ENCODE peak calls at places on chromosomes 2 and 18, in five cellular contexts. One of them, this sample, is unnamed.

GRCh38 chr2:181468857-181469256 is 11.7 kb downstream of the ITGA4 start:
- DNase-seq in astrocyte of the spinal cord: no peak
- DNase-seq in AG09309: no peak
- DNase-seq in spleen: no peak
- DNase-seq in GM12864: no peak
- DNase-seq in this sample: no peak

GRCh38 chr2:15649556-15650255 is 58.0 kb downstream of the DDX1 start:
- DNase-seq in astrocyte of the spinal cord: no peak
- DNase-seq in AG09309: no peak
- DNase-seq in spleen: no peak
- DNase-seq in GM12864: no peak
- DNase-seq in this sample: no peak

GRCh38 chr18:9068346-9068745 is 34.2 kb upstream of the NDUFV2 start:
- DNase-seq in astrocyte of the spinal cord: no peak
- DNase-seq in AG09309: no peak
- DNase-seq in spleen: no peak
- DNase-seq in GM12864: no peak
- DNase-seq in this sample: peak

GRCh38 chr2:240451108-240451611 is 15.7 kb downstream of the GPC1 start:
- DNase-seq in astrocyte of the spinal cord: no peak
- DNase-seq in AG09309: no peak
- DNase-seq in spleen: peak
- DNase-seq in GM12864: no peak
- DNase-seq in this sample: no peak

GRCh38 chr2:96167407-96168013 is 22.3 kb upstream of the DUSP2 start:
- DNase-seq in astrocyte of the spinal cord: no peak
- DNase-seq in AG09309: no peak
- DNase-seq in spleen: no peak
- DNase-seq in GM12864: no peak
- DNase-seq in this sample: no peak

GRCh38 chr2:230893338-230893737 is 28.6 kb downstream of the ITM2C start:
- DNase-seq in astrocyte of the spinal cord: no peak
- DNase-seq in AG09309: no peak
- DNase-seq in spleen: peak
- DNase-seq in GM12864: no peak
- DNase-seq in this sample: no peak

GRCh38 chr2:54279385-54279784 is 23.4 kb upstream of the TSPYL6 start:
- DNase-seq in astrocyte of the spinal cord: no peak
- DNase-seq in AG09309: no peak
- DNase-seq in spleen: no peak
- DNase-seq in GM12864: no peak
- DNase-seq in this sample: no peak

GRCh38 chr18:77702686-77703085 is 453.0 kb downstream of the GALR1 start:
- DNase-seq in astrocyte of the spinal cord: peak
- DNase-seq in AG09309: no peak
- DNase-seq in spleen: no peak
- DNase-seq in GM12864: no peak
- DNase-seq in this sample: peak

GRCh38 chr2:216139884-216140283 is 30.7 kb downstream of the XRCC5 start:
- DNase-seq in astrocyte of the spinal cord: no peak
- DNase-seq in AG09309: no peak
- DNase-seq in spleen: no peak
- DNase-seq in GM12864: no peak
- DNase-seq in this sample: peak

GRCh38 chr2:90207454-90208058 is 1516.1 kb downstream of the RPIA start:
- DNase-seq in astrocyte of the spinal cord: no peak
- DNase-seq in AG09309: no peak
- DNase-seq in spleen: no peak
- DNase-seq in GM12864: no peak
- DNase-seq in this sample: peak

GRCh38 chr2:36700311-36700710 is 3.8 kb downstream of the VIT start:
- DNase-seq in astrocyte of the spinal cord: no peak
- DNase-seq in AG09309: no peak
- DNase-seq in spleen: no peak
- DNase-seq in GM12864: no peak
- DNase-seq in this sample: no peak

GRCh38 chr2:165371356-165371755 is 98.1 kb upstream of the CSRNP3 start:
- DNase-seq in astrocyte of the spinal cord: no peak
- DNase-seq in AG09309: no peak
- DNase-seq in spleen: no peak
- DNase-seq in GM12864: no peak
- DNase-seq in this sample: no peak

GRCh38 chr2:4278392-4278791 is 575.0 kb downstream of the DCDC2C start:
- DNase-seq in astrocyte of the spinal cord: no peak
- DNase-seq in AG09309: no peak
- DNase-seq in spleen: no peak
- DNase-seq in GM12864: no peak
- DNase-seq in this sample: no peak

GRCh38 chr2:10915236-10915635 is 3.5 kb downstream of the KCNF1 start:
- DNase-seq in astrocyte of the spinal cord: no peak
- DNase-seq in AG09309: no peak
- DNase-seq in spleen: no peak
- DNase-seq in GM12864: no peak
- DNase-seq in this sample: no peak

GRCh38 chr2:145845207-145845894 is 1325.4 kb upstream of the ZEB2 start:
- DNase-seq in astrocyte of the spinal cord: no peak
- DNase-seq in AG09309: no peak
- DNase-seq in spleen: no peak
- DNase-seq in GM12864: no peak
- DNase-seq in this sample: peak

GRCh38 chr2:65299246-65299645 is 71.6 kb downstream of the ACTR2 start:
- DNase-seq in astrocyte of the spinal cord: no peak
- DNase-seq in AG09309: no peak
- DNase-seq in spleen: no peak
- DNase-seq in GM12864: no peak
- DNase-seq in this sample: peak

GRCh38 chr2:126657146-126657635 is 1.2 kb downstream of the GYPC start:
- DNase-seq in astrocyte of the spinal cord: peak
- DNase-seq in AG09309: peak
- DNase-seq in spleen: peak
- DNase-seq in GM12864: no peak
- DNase-seq in this sample: peak

GRCh38 chr2:203077458-203077857 is 62.8 kb downstream of the NBEAL1 start:
- DNase-seq in astrocyte of the spinal cord: peak
- DNase-seq in AG09309: peak
- DNase-seq in spleen: no peak
- DNase-seq in GM12864: no peak
- DNase-seq in this sample: peak

GRCh38 chr2:202588647-202589581 is 45.9 kb upstream of the FAM117B start:
- DNase-seq in astrocyte of the spinal cord: peak
- DNase-seq in AG09309: no peak
- DNase-seq in spleen: peak
- DNase-seq in GM12864: peak
- DNase-seq in this sample: peak

GRCh38 chr2:130754811-130755210 is 529 bp upstream of the AMER3 start:
- DNase-seq in astrocyte of the spinal cord: no peak
- DNase-seq in AG09309: no peak
- DNase-seq in spleen: no peak
- DNase-seq in GM12864: no peak
- DNase-seq in this sample: no peak

GRCh38 chr2:73111300-73112025 is 1.3 kb downstream of the RAB11FIP5 start:
- DNase-seq in astrocyte of the spinal cord: peak
- DNase-seq in AG09309: no peak
- DNase-seq in spleen: peak
- DNase-seq in GM12864: no peak
- DNase-seq in this sample: peak

GRCh38 chr18:60018801-60019462 is 119.1 kb downstream of the PMAIP1 start:
- DNase-seq in astrocyte of the spinal cord: peak
- DNase-seq in AG09309: no peak
- DNase-seq in spleen: no peak
- DNase-seq in GM12864: no peak
- DNase-seq in this sample: peak

GRCh38 chr2:18104583-18105224 is 226.2 kb downstream of the KCNS3 start:
- DNase-seq in astrocyte of the spinal cord: no peak
- DNase-seq in AG09309: no peak
- DNase-seq in spleen: no peak
- DNase-seq in GM12864: no peak
- DNase-seq in this sample: no peak

GRCh38 chr2:235268535-235268934 is 225.3 kb upstream of the AGAP1 start:
- DNase-seq in astrocyte of the spinal cord: peak
- DNase-seq in AG09309: no peak
- DNase-seq in spleen: no peak
- DNase-seq in GM12864: no peak
- DNase-seq in this sample: no peak

GRCh38 chr2:30252723-30253688 is 21.7 kb downstream of the LBH start:
- DNase-seq in astrocyte of the spinal cord: peak
- DNase-seq in AG09309: peak
- DNase-seq in spleen: no peak
- DNase-seq in GM12864: no peak
- DNase-seq in this sample: peak

GRCh38 chr2:141021611-141022010 is 1109.2 kb downstream of the LRP1B start:
- DNase-seq in astrocyte of the spinal cord: no peak
- DNase-seq in AG09309: no peak
- DNase-seq in spleen: no peak
- DNase-seq in GM12864: no peak
- DNase-seq in this sample: peak

GRCh38 chr2:175205523-175205922 is 24.0 kb upstream of the ATP5MC3 start:
- DNase-seq in astrocyte of the spinal cord: peak
- DNase-seq in AG09309: no peak
- DNase-seq in spleen: no peak
- DNase-seq in GM12864: no peak
- DNase-seq in this sample: peak

GRCh38 chr2:151796774-151797173 is 31.4 kb downstream of the ARL5A start:
- DNase-seq in astrocyte of the spinal cord: no peak
- DNase-seq in AG09309: no peak
- DNase-seq in spleen: no peak
- DNase-seq in GM12864: no peak
- DNase-seq in this sample: no peak

GRCh38 chr2:134739879-134740301 is 21.1 kb upstream of the TMEM163 start:
- DNase-seq in astrocyte of the spinal cord: no peak
- DNase-seq in AG09309: no peak
- DNase-seq in spleen: peak
- DNase-seq in GM12864: peak
- DNase-seq in this sample: peak

GRCh38 chr2:88811681-88812080 is 120.2 kb downstream of the RPIA start:
- DNase-seq in astrocyte of the spinal cord: no peak
- DNase-seq in AG09309: no peak
- DNase-seq in spleen: no peak
- DNase-seq in GM12864: no peak
- DNase-seq in this sample: no peak

GRCh38 chr18:70659026-70659726 is 370.3 kb downstream of the SOCS6 start:
- DNase-seq in astrocyte of the spinal cord: peak
- DNase-seq in AG09309: no peak
- DNase-seq in spleen: no peak
- DNase-seq in GM12864: no peak
- DNase-seq in this sample: peak

GRCh38 chr2:164906947-164907346 is 48.4 kb downstream of the SLC38A11 start:
- DNase-seq in astrocyte of the spinal cord: no peak
- DNase-seq in AG09309: no peak
- DNase-seq in spleen: no peak
- DNase-seq in GM12864: no peak
- DNase-seq in this sample: no peak

DNA sequence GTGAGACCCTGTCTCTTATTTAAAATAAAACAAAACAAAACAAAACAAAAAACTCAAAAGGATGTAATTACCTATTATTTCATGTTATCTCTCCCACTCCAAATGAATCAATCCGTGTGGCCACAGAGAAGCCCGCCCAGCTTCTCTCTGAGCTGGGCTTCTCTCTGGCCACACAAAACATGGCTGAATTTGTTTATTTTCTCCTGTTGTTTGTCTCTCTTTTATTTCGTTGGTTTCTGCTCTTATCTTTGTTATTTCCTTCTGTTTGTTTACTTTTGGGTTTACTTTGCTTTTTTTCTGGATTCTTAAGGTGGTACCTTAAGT is 1.5 kb upstream of the TRABD2A start:
- DNase-seq in astrocyte of the spinal cord: no peak
- DNase-seq in AG09309: no peak
- DNase-seq in spleen: no peak
- DNase-seq in GM12864: no peak
- DNase-seq in this sample: no peak
- H3K4me3 ChIP-seq in astrocyte of the spinal cord: no peak
- H3K4me3 ChIP-seq in AG09309: no peak
- H3K4me3 ChIP-seq in spleen: no peak
- H3K4me3 ChIP-seq in GM12864: no peak
- H3K4me3 ChIP-seq in this sample: no peak

DNA sequence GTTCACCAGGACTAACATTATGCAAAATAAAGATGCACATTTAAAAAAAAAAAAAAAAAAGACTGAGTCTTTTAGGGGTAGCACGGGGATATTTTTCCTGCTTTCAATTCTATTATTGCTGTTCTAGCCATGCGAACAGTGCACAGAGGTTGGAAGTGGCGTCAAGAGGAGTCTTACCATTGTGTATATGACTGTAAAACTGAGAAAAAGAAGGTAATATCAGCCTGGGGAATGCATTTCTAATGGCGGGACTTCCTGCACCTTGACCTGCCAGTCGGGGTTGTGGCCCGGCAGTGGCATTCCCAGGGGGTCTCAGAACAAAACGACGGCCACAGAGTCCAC is 48.5 kb upstream of the ATP6V1B1 start:
- DNase-seq in astrocyte of the spinal cord: no peak
- DNase-seq in AG09309: no peak
- DNase-seq in spleen: no peak
- DNase-seq in GM12864: no peak
- DNase-seq in this sample: no peak
- H3K4me3 ChIP-seq in astrocyte of the spinal cord: no peak
- H3K4me3 ChIP-seq in AG09309: no peak
- H3K4me3 ChIP-seq in spleen: peak
- H3K4me3 ChIP-seq in GM12864: peak
- H3K4me3 ChIP-seq in this sample: no peak

DNA sequence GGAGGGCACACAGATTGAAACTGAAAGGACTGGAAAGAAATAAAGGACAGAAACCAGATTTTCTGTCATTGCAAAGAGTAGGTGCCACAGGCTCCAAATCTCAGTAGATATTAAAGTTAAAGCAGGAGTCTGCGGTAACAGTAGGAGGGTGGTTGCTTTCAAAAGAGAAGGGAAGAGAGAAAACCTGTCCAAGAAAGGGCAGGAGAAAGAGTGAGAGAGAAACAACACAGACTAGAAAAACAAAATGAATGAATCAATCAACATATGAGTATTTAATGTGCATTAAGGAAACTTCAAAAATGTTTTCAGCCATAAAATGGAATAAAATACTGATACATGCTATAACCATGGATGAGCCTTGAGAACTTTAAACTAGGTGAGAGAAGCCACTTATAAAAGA is 143.1 kb upstream of the CTAGE1 start:
- DNase-seq in astrocyte of the spinal cord: no peak
- DNase-seq in AG09309: no peak
- DNase-seq in spleen: no peak
- DNase-seq in GM12864: no peak
- DNase-seq in this sample: no peak
- H3K4me3 ChIP-seq in astrocyte of the spinal cord: no peak
- H3K4me3 ChIP-seq in AG09309: no peak
- H3K4me3 ChIP-seq in spleen: no peak
- H3K4me3 ChIP-seq in GM12864: no peak
- H3K4me3 ChIP-seq in this sample: no peak

GRCh38 chr2:159904127-159904564 is 106.1 kb upstream of the CD302 start:
- DNase-seq in astrocyte of the spinal cord: no peak
- DNase-seq in AG09309: no peak
- DNase-seq in spleen: peak
- DNase-seq in GM12864: no peak
- DNase-seq in this sample: no peak
- H3K4me3 ChIP-seq in astrocyte of the spinal cord: peak
- H3K4me3 ChIP-seq in AG09309: peak
- H3K4me3 ChIP-seq in spleen: peak
- H3K4me3 ChIP-seq in GM12864: peak
- H3K4me3 ChIP-seq in this sample: peak

This sample was measured in epithelial cell of esophagus.